ENCODE peak calls at places on chromosomes 16 and 17, in four cellular contexts. One of them, this sample, is unnamed.

GRCh38 chr16:85445779-85446222 is 167.3 kb upstream of the GSE1 start:
- DNase-seq in neural progenitor cell: no peak
- DNase-seq in BJ: no peak
- DNase-seq in activated T-helper 9 cell treated with anti-CD3 and anti-CD28 coated beads, Interleukin-2, amount 50 U/mL, for 16 hours: no peak
- DNase-seq in this sample: no peak

GRCh38 chr16:67100569-67101300 is 9.0 kb upstream of the PHAF1 start:
- DNase-seq in neural progenitor cell: no peak
- DNase-seq in activated T-helper 9 cell treated with anti-CD3 and anti-CD28 coated beads, Interleukin-2, amount 50 U/mL, for 16 hours: no peak
- DNase-seq in BJ: no peak
- DNase-seq in this sample: no peak

GRCh38 chr17:9672691-9673090 is 27.4 kb downstream of the USP43 start:
- DNase-seq in neural progenitor cell: no peak
- DNase-seq in BJ: no peak
- DNase-seq in activated T-helper 9 cell treated with anti-CD3 and anti-CD28 coated beads, Interleukin-2, amount 50 U/mL, for 16 hours: no peak
- DNase-seq in this sample: no peak

GRCh38 chr16:67198238-67198734 is 645 bp upstream of the ELMO3 start:
- DNase-seq in activated T-helper 9 cell treated with anti-CD3 and anti-CD28 coated beads, Interleukin-2, amount 50 U/mL, for 16 hours: no peak
- DNase-seq in neural progenitor cell: peak
- DNase-seq in BJ: no peak
- DNase-seq in this sample: no peak

GRCh38 chr16:17108596-17108995 is 362.2 kb downstream of the XYLT1 start:
- DNase-seq in neural progenitor cell: no peak
- DNase-seq in BJ: no peak
- DNase-seq in activated T-helper 9 cell treated with anti-CD3 and anti-CD28 coated beads, Interleukin-2, amount 50 U/mL, for 16 hours: no peak
- DNase-seq in this sample: no peak

GRCh38 chr16:28991687-28992086 is 6.8 kb downstream of the LAT start:
- DNase-seq in BJ: no peak
- DNase-seq in activated T-helper 9 cell treated with anti-CD3 and anti-CD28 coated beads, Interleukin-2, amount 50 U/mL, for 16 hours: no peak
- DNase-seq in neural progenitor cell: no peak
- DNase-seq in this sample: no peak

GRCh38 chr16:71311553-71312158 is 22.5 kb upstream of the CMTR2 start:
- DNase-seq in neural progenitor cell: peak
- DNase-seq in BJ: no peak
- DNase-seq in activated T-helper 9 cell treated with anti-CD3 and anti-CD28 coated beads, Interleukin-2, amount 50 U/mL, for 16 hours: no peak
- DNase-seq in this sample: peak

GRCh38 chr17:62032480-62032879 is 32.6 kb downstream of the MED13 start:
- DNase-seq in BJ: no peak
- DNase-seq in activated T-helper 9 cell treated with anti-CD3 and anti-CD28 coated beads, Interleukin-2, amount 50 U/mL, for 16 hours: no peak
- DNase-seq in neural progenitor cell: no peak
- DNase-seq in this sample: no peak

GRCh38 chr16:3289998-3290673 is 6.8 kb downstream of the ZNF263 start:
- DNase-seq in activated T-helper 9 cell treated with anti-CD3 and anti-CD28 coated beads, Interleukin-2, amount 50 U/mL, for 16 hours: no peak
- DNase-seq in BJ: no peak
- DNase-seq in neural progenitor cell: no peak
- DNase-seq in this sample: no peak

GRCh38 chr16:17173134-17173729 is 297.5 kb downstream of the XYLT1 start:
- DNase-seq in neural progenitor cell: no peak
- DNase-seq in BJ: no peak
- DNase-seq in activated T-helper 9 cell treated with anti-CD3 and anti-CD28 coated beads, Interleukin-2, amount 50 U/mL, for 16 hours: no peak
- DNase-seq in this sample: no peak

GRCh38 chr16:58421529-58421928 is 29.3 kb downstream of the GINS3 start:
- DNase-seq in neural progenitor cell: no peak
- DNase-seq in activated T-helper 9 cell treated with anti-CD3 and anti-CD28 coated beads, Interleukin-2, amount 50 U/mL, for 16 hours: no peak
- DNase-seq in BJ: no peak
- DNase-seq in this sample: peak

GRCh38 chr16:71255721-71256120 is 25.2 kb upstream of the HYDIN start:
- DNase-seq in activated T-helper 9 cell treated with anti-CD3 and anti-CD28 coated beads, Interleukin-2, amount 50 U/mL, for 16 hours: no peak
- DNase-seq in BJ: no peak
- DNase-seq in neural progenitor cell: peak
- DNase-seq in this sample: no peak

GRCh38 chr17:28727727-28728363 is 743 bp upstream of the NEK8 start:
- DNase-seq in BJ: no peak
- DNase-seq in activated T-helper 9 cell treated with anti-CD3 and anti-CD28 coated beads, Interleukin-2, amount 50 U/mL, for 16 hours: peak
- DNase-seq in neural progenitor cell: peak
- DNase-seq in this sample: peak

GRCh38 chr16:919658-920631 is 50.8 kb downstream of the LMF1 start:
- DNase-seq in BJ: peak
- DNase-seq in activated T-helper 9 cell treated with anti-CD3 and anti-CD28 coated beads, Interleukin-2, amount 50 U/mL, for 16 hours: no peak
- DNase-seq in neural progenitor cell: no peak
- DNase-seq in this sample: no peak

GRCh38 chr17:73952498-73953205 is 250.8 kb upstream of the RPL38 start:
- DNase-seq in BJ: no peak
- DNase-seq in activated T-helper 9 cell treated with anti-CD3 and anti-CD28 coated beads, Interleukin-2, amount 50 U/mL, for 16 hours: no peak
- DNase-seq in neural progenitor cell: peak
- DNase-seq in this sample: peak

This sample was measured in Daoy.